ENCODE peak calls at places on chromosomes 6 and 20, in seven cellular contexts. One of them, this sample, is unnamed. For H3K9me3, the result is how much of the 10 kb centered on the place peaks cover.

GRCh38 chr6:148925701-148926100 is 178.9 kb downstream of the UST start:
- DNase-seq in right atrium auricular region: no peak
- DNase-seq in mammary epithelial cell: no peak
- DNase-seq in uterus: no peak
- DNase-seq in effector memory CD4-positive, alpha-beta T cell: no peak
- DNase-seq in CD8-positive, alpha-beta memory T cell: no peak
- DNase-seq in colonic mucosa: no peak
- DNase-seq in this sample: no peak

GRCh38 chr6:30175765-30176164 is 12.4 kb downstream of the TRIM15 start:
- DNase-seq in right atrium auricular region: no peak
- DNase-seq in mammary epithelial cell: no peak
- DNase-seq in uterus: no peak
- DNase-seq in effector memory CD4-positive, alpha-beta T cell: no peak
- DNase-seq in CD8-positive, alpha-beta memory T cell: no peak
- DNase-seq in colonic mucosa: no peak
- DNase-seq in this sample: no peak

GRCh38 chr20:25286917-25287316 is 39.0 kb downstream of the PYGB start:
- DNase-seq in right atrium auricular region: no peak
- DNase-seq in mammary epithelial cell: no peak
- DNase-seq in uterus: peak
- DNase-seq in effector memory CD4-positive, alpha-beta T cell: no peak
- DNase-seq in CD8-positive, alpha-beta memory T cell: no peak
- DNase-seq in colonic mucosa: no peak
- DNase-seq in this sample: peak

GRCh38 chr6:10800810-10801209 is 37.5 kb downstream of the MAK start:
- DNase-seq in right atrium auricular region: no peak
- DNase-seq in mammary epithelial cell: peak
- DNase-seq in uterus: no peak
- DNase-seq in effector memory CD4-positive, alpha-beta T cell: no peak
- DNase-seq in CD8-positive, alpha-beta memory T cell: no peak
- DNase-seq in colonic mucosa: no peak
- DNase-seq in this sample: no peak

GRCh38 chr6:167225903-167226508 is 65.1 kb upstream of the UNC93A start:
- DNase-seq in right atrium auricular region: no peak
- DNase-seq in mammary epithelial cell: no peak
- DNase-seq in uterus: no peak
- DNase-seq in effector memory CD4-positive, alpha-beta T cell: no peak
- DNase-seq in CD8-positive, alpha-beta memory T cell: no peak
- DNase-seq in colonic mucosa: no peak
- DNase-seq in this sample: no peak

GRCh38 chr6:44538841-44539240 is 151.3 kb downstream of the CDC5L start:
- DNase-seq in right atrium auricular region: peak
- DNase-seq in mammary epithelial cell: no peak
- DNase-seq in uterus: no peak
- DNase-seq in effector memory CD4-positive, alpha-beta T cell: no peak
- DNase-seq in CD8-positive, alpha-beta memory T cell: no peak
- DNase-seq in colonic mucosa: no peak
- DNase-seq in this sample: no peak

GRCh38 chr6:111721677-111722219 is 116.1 kb upstream of the TRAF3IP2 start:
- DNase-seq in right atrium auricular region: peak
- DNase-seq in mammary epithelial cell: no peak
- DNase-seq in uterus: no peak
- DNase-seq in effector memory CD4-positive, alpha-beta T cell: no peak
- DNase-seq in CD8-positive, alpha-beta memory T cell: peak
- DNase-seq in colonic mucosa: peak
- DNase-seq in this sample: peak

GRCh38 chr6:37525460-37526357 is 26.0 kb upstream of the CCDC167 start:
- DNase-seq in right atrium auricular region: no peak
- DNase-seq in mammary epithelial cell: no peak
- DNase-seq in uterus: no peak
- DNase-seq in effector memory CD4-positive, alpha-beta T cell: no peak
- DNase-seq in CD8-positive, alpha-beta memory T cell: no peak
- DNase-seq in colonic mucosa: no peak
- DNase-seq in this sample: no peak

GRCh38 chr6:75098709-75099108 is 107.1 kb downstream of the COL12A1 start:
- DNase-seq in right atrium auricular region: peak
- DNase-seq in mammary epithelial cell: peak
- DNase-seq in uterus: peak
- DNase-seq in effector memory CD4-positive, alpha-beta T cell: no peak
- DNase-seq in CD8-positive, alpha-beta memory T cell: no peak
- DNase-seq in colonic mucosa: peak
- DNase-seq in this sample: peak

GRCh38 chr20:3997446-3997845 is 17.9 kb downstream of the RNF24 start:
- DNase-seq in right atrium auricular region: no peak
- DNase-seq in mammary epithelial cell: no peak
- DNase-seq in uterus: no peak
- DNase-seq in effector memory CD4-positive, alpha-beta T cell: no peak
- DNase-seq in CD8-positive, alpha-beta memory T cell: no peak
- DNase-seq in colonic mucosa: no peak
- DNase-seq in this sample: no peak

GRCh38 chr6:13261464-13261994 is 66.8 kb downstream of the TBC1D7 start:
- DNase-seq in right atrium auricular region: no peak
- DNase-seq in mammary epithelial cell: no peak
- DNase-seq in uterus: no peak
- DNase-seq in effector memory CD4-positive, alpha-beta T cell: no peak
- DNase-seq in CD8-positive, alpha-beta memory T cell: no peak
- DNase-seq in colonic mucosa: no peak
- DNase-seq in this sample: no peak

GRCh38 chr6:108689279-108690161 is 128.8 kb downstream of the FOXO3 start:
- DNase-seq in right atrium auricular region: peak
- DNase-seq in mammary epithelial cell: peak
- DNase-seq in uterus: peak
- DNase-seq in effector memory CD4-positive, alpha-beta T cell: no peak
- DNase-seq in CD8-positive, alpha-beta memory T cell: no peak
- DNase-seq in colonic mucosa: peak
- DNase-seq in this sample: no peak

GRCh38 chr6:47424436-47424836 is 53.2 kb upstream of the CD2AP start:
- DNase-seq in right atrium auricular region: no peak
- DNase-seq in mammary epithelial cell: no peak
- DNase-seq in uterus: no peak
- DNase-seq in effector memory CD4-positive, alpha-beta T cell: no peak
- DNase-seq in CD8-positive, alpha-beta memory T cell: no peak
- DNase-seq in colonic mucosa: no peak
- DNase-seq in this sample: no peak

GRCh38 chr6:149890629-149891045 is 7.3 kb downstream of the RAET1E start:
- DNase-seq in right atrium auricular region: no peak
- DNase-seq in mammary epithelial cell: peak
- DNase-seq in uterus: no peak
- DNase-seq in effector memory CD4-positive, alpha-beta T cell: no peak
- DNase-seq in CD8-positive, alpha-beta memory T cell: no peak
- DNase-seq in colonic mucosa: no peak
- DNase-seq in this sample: no peak

GRCh38 chr6:113825776-113826175 is 31.4 kb upstream of the MARCKS start:
- DNase-seq in right atrium auricular region: no peak
- DNase-seq in mammary epithelial cell: no peak
- DNase-seq in uterus: peak
- DNase-seq in effector memory CD4-positive, alpha-beta T cell: no peak
- DNase-seq in CD8-positive, alpha-beta memory T cell: no peak
- DNase-seq in colonic mucosa: peak
- DNase-seq in this sample: peak

GRCh38 chr20:10857362-10858070 is 183.7 kb upstream of the JAG1 start:
- DNase-seq in right atrium auricular region: no peak
- DNase-seq in mammary epithelial cell: peak
- DNase-seq in uterus: peak
- DNase-seq in effector memory CD4-positive, alpha-beta T cell: no peak
- DNase-seq in CD8-positive, alpha-beta memory T cell: no peak
- DNase-seq in colonic mucosa: peak
- DNase-seq in this sample: no peak

GRCh38 chr6:152428126-152428525 is 209.0 kb downstream of the SYNE1 start:
- DNase-seq in right atrium auricular region: no peak
- DNase-seq in mammary epithelial cell: peak
- DNase-seq in uterus: no peak
- DNase-seq in effector memory CD4-positive, alpha-beta T cell: no peak
- DNase-seq in CD8-positive, alpha-beta memory T cell: no peak
- DNase-seq in colonic mucosa: no peak
- DNase-seq in this sample: no peak

GRCh38 chr6:1792989-1793388 is 183.3 kb downstream of the FOXC1 start:
- DNase-seq in right atrium auricular region: no peak
- DNase-seq in mammary epithelial cell: peak
- DNase-seq in uterus: no peak
- DNase-seq in effector memory CD4-positive, alpha-beta T cell: no peak
- DNase-seq in CD8-positive, alpha-beta memory T cell: no peak
- DNase-seq in colonic mucosa: peak
- DNase-seq in this sample: peak

GRCh38 chr6:138196142-138196738 is 22.1 kb downstream of the PBOV1 start:
- DNase-seq in right atrium auricular region: no peak
- DNase-seq in mammary epithelial cell: no peak
- DNase-seq in uterus: no peak
- DNase-seq in effector memory CD4-positive, alpha-beta T cell: no peak
- DNase-seq in CD8-positive, alpha-beta memory T cell: no peak
- DNase-seq in colonic mucosa: no peak
- DNase-seq in this sample: no peak

GRCh38 chr20:39775110-39775509 is 813.0 kb downstream of the DHX35 start:
- DNase-seq in right atrium auricular region: peak
- DNase-seq in mammary epithelial cell: peak
- DNase-seq in uterus: peak
- DNase-seq in effector memory CD4-positive, alpha-beta T cell: no peak
- DNase-seq in CD8-positive, alpha-beta memory T cell: no peak
- DNase-seq in colonic mucosa: peak
- DNase-seq in this sample: no peak

GRCh38 chr6:106141441-106142237 is 55.5 kb downstream of the PRDM1 start:
- DNase-seq in right atrium auricular region: no peak
- DNase-seq in mammary epithelial cell: peak
- DNase-seq in uterus: no peak
- DNase-seq in effector memory CD4-positive, alpha-beta T cell: no peak
- DNase-seq in CD8-positive, alpha-beta memory T cell: peak
- DNase-seq in colonic mucosa: no peak
- DNase-seq in this sample: no peak

GRCh38 chr6:53598584-53598983 is 53.7 kb upstream of the GCLC start:
- DNase-seq in right atrium auricular region: no peak
- DNase-seq in mammary epithelial cell: no peak
- DNase-seq in uterus: no peak
- DNase-seq in effector memory CD4-positive, alpha-beta T cell: no peak
- DNase-seq in CD8-positive, alpha-beta memory T cell: no peak
- DNase-seq in colonic mucosa: no peak
- DNase-seq in this sample: no peak

GRCh38 chr20:19813839-19814238 is 55.8 kb downstream of the RIN2 start:
- DNase-seq in right atrium auricular region: no peak
- DNase-seq in mammary epithelial cell: no peak
- DNase-seq in uterus: no peak
- DNase-seq in effector memory CD4-positive, alpha-beta T cell: no peak
- DNase-seq in CD8-positive, alpha-beta memory T cell: no peak
- DNase-seq in colonic mucosa: no peak
- DNase-seq in this sample: no peak

GRCh38 chr6:147538821-147539220 is 30.3 kb downstream of the SAMD5 start:
- DNase-seq in right atrium auricular region: no peak
- DNase-seq in mammary epithelial cell: no peak
- DNase-seq in uterus: no peak
- DNase-seq in effector memory CD4-positive, alpha-beta T cell: no peak
- DNase-seq in CD8-positive, alpha-beta memory T cell: no peak
- DNase-seq in colonic mucosa: no peak
- DNase-seq in this sample: no peak

GRCh38 chr6:109348246-109348645 is 34.0 kb downstream of the CD164 start:
- DNase-seq in right atrium auricular region: no peak
- DNase-seq in mammary epithelial cell: no peak
- DNase-seq in uterus: no peak
- DNase-seq in effector memory CD4-positive, alpha-beta T cell: no peak
- DNase-seq in CD8-positive, alpha-beta memory T cell: no peak
- DNase-seq in colonic mucosa: no peak
- DNase-seq in this sample: no peak

GRCh38 chr20:55155360-55155759 is 680.0 kb downstream of the DOK5 start:
- DNase-seq in right atrium auricular region: no peak
- DNase-seq in mammary epithelial cell: no peak
- DNase-seq in uterus: no peak
- DNase-seq in effector memory CD4-positive, alpha-beta T cell: no peak
- DNase-seq in CD8-positive, alpha-beta memory T cell: no peak
- DNase-seq in colonic mucosa: no peak
- DNase-seq in this sample: no peak

GRCh38 chr20:55160996-55161395 is 685.6 kb downstream of the DOK5 start:
- DNase-seq in right atrium auricular region: no peak
- DNase-seq in mammary epithelial cell: peak
- DNase-seq in uterus: no peak
- DNase-seq in effector memory CD4-positive, alpha-beta T cell: no peak
- DNase-seq in CD8-positive, alpha-beta memory T cell: no peak
- DNase-seq in colonic mucosa: no peak
- DNase-seq in this sample: no peak

GRCh38 chr20:55158446-55158845 is 683.1 kb downstream of the DOK5 start:
- DNase-seq in right atrium auricular region: no peak
- DNase-seq in mammary epithelial cell: no peak
- DNase-seq in uterus: no peak
- DNase-seq in effector memory CD4-positive, alpha-beta T cell: no peak
- DNase-seq in CD8-positive, alpha-beta memory T cell: no peak
- DNase-seq in colonic mucosa: no peak
- DNase-seq in this sample: no peak

GRCh38 chr20:55159230-55159629 is 683.8 kb downstream of the DOK5 start:
- DNase-seq in right atrium auricular region: no peak
- DNase-seq in mammary epithelial cell: no peak
- DNase-seq in uterus: no peak
- DNase-seq in effector memory CD4-positive, alpha-beta T cell: no peak
- DNase-seq in CD8-positive, alpha-beta memory T cell: no peak
- DNase-seq in colonic mucosa: no peak
- DNase-seq in this sample: no peak

GRCh38 chr20:55160022-55160421 is 684.6 kb downstream of the DOK5 start:
- DNase-seq in right atrium auricular region: no peak
- DNase-seq in mammary epithelial cell: peak
- DNase-seq in uterus: no peak
- DNase-seq in effector memory CD4-positive, alpha-beta T cell: no peak
- DNase-seq in CD8-positive, alpha-beta memory T cell: no peak
- DNase-seq in colonic mucosa: no peak
- DNase-seq in this sample: no peak
- H3K9me3 ChIP-seq in right atrium auricular region: under half
- H3K9me3 ChIP-seq in mammary epithelial cell: under half
- H3K9me3 ChIP-seq in uterus: under half
- H3K9me3 ChIP-seq in effector memory CD4-positive, alpha-beta T cell: under half
- H3K9me3 ChIP-seq in CD8-positive, alpha-beta memory T cell: under half
- H3K9me3 ChIP-seq in colonic mucosa: under half
- H3K9me3 ChIP-seq in this sample: under half

GRCh38 chr20:32472581-32473207 is 112.4 kb downstream of the NOL4L start:
- DNase-seq in right atrium auricular region: no peak
- DNase-seq in mammary epithelial cell: no peak
- DNase-seq in uterus: no peak
- DNase-seq in effector memory CD4-positive, alpha-beta T cell: no peak
- DNase-seq in CD8-positive, alpha-beta memory T cell: no peak
- DNase-seq in colonic mucosa: no peak
- DNase-seq in this sample: no peak
- H3K9me3 ChIP-seq in right atrium auricular region: under half
- H3K9me3 ChIP-seq in mammary epithelial cell: under half
- H3K9me3 ChIP-seq in uterus: under half
- H3K9me3 ChIP-seq in effector memory CD4-positive, alpha-beta T cell: under half
- H3K9me3 ChIP-seq in CD8-positive, alpha-beta memory T cell: under half
- H3K9me3 ChIP-seq in colonic mucosa: under half
- H3K9me3 ChIP-seq in this sample: under half

DNA sequence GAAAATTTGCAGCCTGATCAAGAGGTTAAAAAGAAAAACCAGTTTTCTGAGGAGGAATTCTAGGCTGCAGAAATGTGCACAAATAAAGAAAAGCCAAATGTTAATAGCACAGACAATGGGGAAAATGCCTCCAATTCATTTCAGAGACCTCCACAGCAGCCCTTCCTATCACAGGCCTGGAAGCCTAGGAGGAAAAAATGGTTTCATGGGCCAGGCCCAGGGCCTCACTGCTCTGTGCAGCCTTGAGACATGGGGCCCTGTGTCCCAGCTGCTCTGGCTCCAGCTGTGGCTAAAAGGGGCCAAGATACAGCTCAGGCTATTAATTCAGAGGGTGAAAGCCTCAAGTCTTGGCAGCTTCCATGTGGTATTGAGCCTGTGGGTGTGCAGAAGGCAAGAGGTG is 18.9 kb downstream of the AHI1 start:
- DNase-seq in right atrium auricular region: no peak
- DNase-seq in mammary epithelial cell: no peak
- DNase-seq in uterus: no peak
- DNase-seq in effector memory CD4-positive, alpha-beta T cell: no peak
- DNase-seq in CD8-positive, alpha-beta memory T cell: no peak
- DNase-seq in colonic mucosa: no peak
- DNase-seq in this sample: no peak
- H3K9me3 ChIP-seq in right atrium auricular region: under half
- H3K9me3 ChIP-seq in mammary epithelial cell: under half
- H3K9me3 ChIP-seq in uterus: under half
- H3K9me3 ChIP-seq in effector memory CD4-positive, alpha-beta T cell: under half
- H3K9me3 ChIP-seq in CD8-positive, alpha-beta memory T cell: under half
- H3K9me3 ChIP-seq in colonic mucosa: under half
- H3K9me3 ChIP-seq in this sample: under half

GRCh38 chr6:19159087-19159486 is 678.1 kb upstream of the ID4 start:
- DNase-seq in right atrium auricular region: no peak
- DNase-seq in mammary epithelial cell: no peak
- DNase-seq in uterus: no peak
- DNase-seq in effector memory CD4-positive, alpha-beta T cell: no peak
- DNase-seq in CD8-positive, alpha-beta memory T cell: no peak
- DNase-seq in colonic mucosa: no peak
- DNase-seq in this sample: no peak
- H3K9me3 ChIP-seq in right atrium auricular region: under half
- H3K9me3 ChIP-seq in mammary epithelial cell: under half
- H3K9me3 ChIP-seq in uterus: under half
- H3K9me3 ChIP-seq in effector memory CD4-positive, alpha-beta T cell: under half
- H3K9me3 ChIP-seq in CD8-positive, alpha-beta memory T cell: under half
- H3K9me3 ChIP-seq in colonic mucosa: under half
- H3K9me3 ChIP-seq in this sample: under half